ENCODE peak calls at places on chromosomes 1 and 21, in six cellular contexts. W is HAP-1, S is psoas muscle, J is lower lobe of right lung, N is brain microvascular endothelial cell, C is HCT116. B is an unnamed sample.

GRCh38 chr1:240350910-240351331 is 259.2 kb downstream of the FMN2 start:
- DNase-seq in W (no peak), S (no peak), J (no peak), N (peak; percentile 86), C (no peak), B (no peak)

GRCh38 chr1:223091928-223092327 is 51.1 kb downstream of the TLR5 start:
- DNase-seq in W (no peak), S (no peak), J (no peak), N (no peak), C (no peak), B (no peak)

GRCh38 chr1:172993640-172994039 is 57.1 kb downstream of the TNFSF18 start:
- DNase-seq in W (no peak), S (no peak), J (no peak), N (no peak), C (no peak), B (no peak)

GRCh38 chr1:58893257-58893869 is 109.5 kb upstream of the JUN start:
- DNase-seq in W (no peak), S (peak; percentile 31), J (no peak), N (no peak), C (no peak), B (no peak)

GRCh38 chr1:16164821-16165364 is 9.0 kb upstream of the EPHA2 start:
- DNase-seq in W (no peak), S (no peak), J (no peak), N (no peak), C (no peak), B (no peak)

GRCh38 chr1:209883341-209883971 is 54.6 kb upstream of the SYT14 start:
- DNase-seq in W (no peak), S (no peak), J (no peak), N (peak; percentile 81), C (no peak), B (peak; percentile 59)

GRCh38 chr1:71047635-71048607 is at the start of gene PTGER3:
- DNase-seq in W (peak; percentile 97), S (peak; percentile 61), J (peak; percentile 82), N (no peak), C (no peak), B (peak; percentile 97)

GRCh38 chr1:21072721-21073120 is 104.0 kb downstream of the EIF4G3 start:
- DNase-seq in W (no peak), S (no peak), J (no peak), N (peak; percentile 57), C (no peak), B (peak; percentile 38)

GRCh38 chr1:157292809-157293564 is 154.8 kb upstream of the ETV3 start:
- DNase-seq in W (no peak), S (no peak), J (no peak), N (no peak), C (no peak), B (no peak)

GRCh38 chr1:17162941-17163340 is 42.0 kb upstream of the PADI1 start:
- DNase-seq in W (no peak), S (no peak), J (no peak), N (no peak), C (no peak), B (no peak)

DNA sequence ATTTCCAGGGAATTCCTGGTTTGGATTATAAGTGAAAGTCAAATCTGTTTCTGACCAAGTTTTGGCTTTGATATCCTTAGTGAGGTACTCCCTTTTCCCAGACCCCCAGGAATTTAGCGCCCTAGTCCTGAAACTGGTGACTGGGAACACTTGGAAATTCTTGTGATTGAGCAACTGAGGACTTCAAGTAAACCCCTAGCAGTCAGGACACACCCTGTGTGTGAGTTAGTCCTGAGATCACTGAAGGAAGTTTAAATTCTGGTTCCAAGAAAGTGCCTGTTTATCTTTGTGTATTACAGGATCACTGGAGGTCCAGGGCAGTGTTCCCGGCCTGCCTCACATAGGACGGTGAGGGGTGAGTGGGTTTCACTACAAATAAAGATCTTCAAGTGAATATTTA is 95.1 kb upstream of the F3 start:
- DNase-seq in W (no peak), S (no peak), J (no peak), N (no peak), C (no peak), B (no peak)
- H3K36me3 ChIP-seq in W (no peaks in the 10 kb centered on the region), S (no peaks in the 10 kb centered on the region), J (no peaks in the 10 kb centered on the region), N (no peaks in the 10 kb centered on the region), C (no peaks in the 10 kb centered on the region), B (no peaks in the 10 kb centered on the region)

GRCh38 chr1:202945483-202945882 is 12.6 kb downstream of the ADIPOR1 start:
- DNase-seq in W (no peak), S (no peak), J (no peak), N (no peak), C (no peak), B (no peak)

GRCh38 chr1:202942431-202942830 is 15.4 kb upstream of the KLHL12 start:
- DNase-seq in W (no peak), S (no peak), J (no peak), N (no peak), C (no peak), B (no peak)

GRCh38 chr1:202941372-202941771 is 14.3 kb upstream of the KLHL12 start:
- DNase-seq in W (no peak), S (no peak), J (no peak), N (no peak), C (no peak), B (no peak)

GRCh38 chr1:202940561-202940960 is 13.5 kb upstream of the KLHL12 start:
- DNase-seq in W (no peak), S (no peak), J (no peak), N (no peak), C (no peak), B (no peak)

DNA sequence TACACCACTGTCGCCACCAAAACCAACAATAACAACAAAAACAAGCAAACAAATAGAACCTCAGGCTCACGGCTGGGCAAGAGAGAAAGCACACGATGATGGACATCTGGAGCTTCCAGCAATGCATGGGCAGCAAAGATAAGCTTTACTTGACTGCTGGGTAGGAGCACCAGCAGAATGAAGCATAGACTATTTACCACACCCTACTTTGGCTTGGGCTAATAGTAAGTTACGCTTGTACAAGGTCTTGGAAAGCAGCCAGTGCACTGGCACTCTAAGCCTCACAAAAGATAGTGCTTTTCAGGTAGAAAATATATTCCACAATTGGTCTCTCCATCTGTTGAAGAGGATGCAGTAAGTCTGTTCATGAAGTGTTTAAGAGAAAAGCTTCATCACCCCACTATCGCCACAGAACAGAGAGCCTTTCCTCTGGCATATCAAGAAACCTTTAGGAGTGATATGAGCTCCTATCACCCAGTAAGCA is 13.6 kb downstream of the ADIPOR1 start:
- DNase-seq in W (no peak), S (no peak), J (no peak), N (no peak), C (no peak), B (no peak)
- H3K36me3 ChIP-seq in W (peaks cover 64% of the 10 kb centered on the region), S (peaks cover 34% of the 10 kb centered on the region), J (peaks cover 100% of the 10 kb centered on the region), N (peaks cover 69% of the 10 kb centered on the region), C (peaks cover 63% of the 10 kb centered on the region), B (peaks cover 80% of the 10 kb centered on the region)

GRCh38 chr1:54857741-54858665 is 29.0 kb downstream of the DHCR24 start:
- DNase-seq in W (no peak), S (no peak), J (no peak), N (peak; percentile 70), C (peak; percentile 53), B (no peak)
- H3K36me3 ChIP-seq in W (peaks cover 88% of the 10 kb centered on the region), S (no peaks in the 10 kb centered on the region), J (peaks cover 46% of the 10 kb centered on the region), N (peaks cover 36% of the 10 kb centered on the region), C (peaks cover 16% of the 10 kb centered on the region), B (peaks cover 80% of the 10 kb centered on the region)

GRCh38 chr1:224127925-224128819 is 14.3 kb downstream of the FBXO28 start:
- DNase-seq in W (no peak), S (no peak), J (no peak), N (peak; percentile 55), C (no peak), B (no peak)
- H3K36me3 ChIP-seq in W (peaks cover 28% of the 10 kb centered on the region), S (no peaks in the 10 kb centered on the region), J (peaks cover 32% of the 10 kb centered on the region), N (peaks cover 22% of the 10 kb centered on the region), C (peaks cover 20% of the 10 kb centered on the region), B (peaks cover 30% of the 10 kb centered on the region)

GRCh38 chr21:33540711-33541104 is 1.2 kb downstream of the GART start:
- DNase-seq in W (no peak), S (no peak), J (no peak), N (no peak), C (no peak), B (no peak)
- H3K36me3 ChIP-seq in W (peaks cover 45% of the 10 kb centered on the region), S (peaks cover 4% of the 10 kb centered on the region), J (peaks cover 28% of the 10 kb centered on the region), N (peaks cover 30% of the 10 kb centered on the region), C (peaks cover 27% of the 10 kb centered on the region), B (peaks cover 46% of the 10 kb centered on the region)

GRCh38 chr1:204545881-204546280 is 29.7 kb downstream of the MDM4 start:
- DNase-seq in W (no peak), S (no peak), J (no peak), N (no peak), C (no peak), B (no peak)

GRCh38 chr1:204550926-204551325 is 34.7 kb downstream of the MDM4 start:
- DNase-seq in W (no peak), S (no peak), J (no peak), N (no peak), C (no peak), B (no peak)

GRCh38 chr1:204545202-204545601 is 29.0 kb downstream of the MDM4 start:
- DNase-seq in W (no peak), S (no peak), J (no peak), N (no peak), C (no peak), B (no peak)

GRCh38 chr1:204544321-204544720 is 28.1 kb downstream of the MDM4 start:
- DNase-seq in W (no peak), S (no peak), J (no peak), N (peak; percentile 14), C (no peak), B (no peak)

DNA sequence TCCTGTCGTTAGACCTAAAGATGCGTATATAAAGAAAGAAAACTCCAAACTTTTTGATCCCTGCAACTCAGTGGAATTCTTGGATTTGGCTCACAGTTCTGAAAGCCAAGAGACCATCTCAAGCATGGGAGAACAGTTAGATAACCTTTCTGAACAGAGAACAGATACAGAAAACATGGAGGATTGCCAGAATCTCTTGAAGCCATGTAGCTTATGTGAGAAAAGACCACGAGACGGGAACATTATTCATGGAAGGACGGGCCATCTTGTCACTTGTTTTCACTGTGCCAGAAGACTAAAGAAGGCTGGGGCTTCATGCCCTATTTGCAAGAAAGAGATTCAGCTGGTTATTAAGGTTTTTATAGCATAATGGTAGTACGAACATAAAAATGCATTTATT is 33.1 kb downstream of the MDM4 start:
- DNase-seq in W (no peak), S (no peak), J (no peak), N (no peak), C (no peak), B (no peak)
- H3K36me3 ChIP-seq in W (peaks cover 70% of the 10 kb centered on the region), S (peaks cover 7% of the 10 kb centered on the region), J (peaks cover 97% of the 10 kb centered on the region), N (peaks cover 52% of the 10 kb centered on the region), C (peaks cover 46% of the 10 kb centered on the region), B (peaks cover 83% of the 10 kb centered on the region)

GRCh38 chr1:1260843-1261560 is 12.7 kb downstream of the UBE2J2 start:
- DNase-seq in W (no peak), S (no peak), J (no peak), N (no peak), C (no peak), B (no peak)

GRCh38 chr1:1259119-1259488 is 12.6 kb upstream of the C1QTNF12 start:
- DNase-seq in W (no peak), S (no peak), J (no peak), N (no peak), C (no peak), B (no peak)

GRCh38 chr1:1259540-1259939 is 13.0 kb upstream of the C1QTNF12 start:
- DNase-seq in W (no peak), S (no peak), J (no peak), N (no peak), C (no peak), B (no peak)

GRCh38 chr1:1262759-1263158 is 10.9 kb downstream of the UBE2J2 start:
- DNase-seq in W (no peak), S (no peak), J (no peak), N (no peak), C (no peak), B (no peak)

GRCh38 chr1:1259948-1260614 is 13.6 kb upstream of the C1QTNF12 start:
- DNase-seq in W (no peak), S (no peak), J (no peak), N (no peak), C (no peak), B (no peak)
- H3K36me3 ChIP-seq in W (peaks cover 74% of the 10 kb centered on the region), S (no peaks in the 10 kb centered on the region), J (peaks cover 85% of the 10 kb centered on the region), N (peaks cover 55% of the 10 kb centered on the region), C (peaks cover 32% of the 10 kb centered on the region), B (peaks cover 47% of the 10 kb centered on the region)

B was measured in A673.